ENCODE peak calls at places on chromosomes 2 and 18, in four cellular contexts. One of them, this sample, is unnamed.

GRCh38 chr2:10414000-10414451 is 34.1 kb downstream of the ODC1 start:
- DNase-seq in AG08396: peak
- DNase-seq in body of pancreas: peak
- DNase-seq in left colon: peak
- DNase-seq in this sample: no peak

GRCh38 chr2:25234756-25235155 is 66.4 kb upstream of the POMC start:
- DNase-seq in left colon: no peak
- DNase-seq in body of pancreas: no peak
- DNase-seq in AG08396: no peak
- DNase-seq in this sample: no peak

GRCh38 chr2:7034313-7034712 is 117.1 kb downstream of the RNF144A start:
- DNase-seq in AG08396: no peak
- DNase-seq in left colon: no peak
- DNase-seq in body of pancreas: peak
- DNase-seq in this sample: no peak

GRCh38 chr2:9154061-9154460 is 52.6 kb upstream of the ASAP2 start:
- DNase-seq in left colon: no peak
- DNase-seq in AG08396: no peak
- DNase-seq in body of pancreas: no peak
- DNase-seq in this sample: no peak

GRCh38 chr2:176535480-176536113 is 266.4 kb downstream of the MTX2 start:
- DNase-seq in left colon: no peak
- DNase-seq in AG08396: no peak
- DNase-seq in body of pancreas: no peak
- DNase-seq in this sample: no peak

GRCh38 chr2:203893386-203893785 is 25.8 kb downstream of the CTLA4 start:
- DNase-seq in left colon: no peak
- DNase-seq in AG08396: no peak
- DNase-seq in body of pancreas: no peak
- DNase-seq in this sample: no peak

GRCh38 chr18:12393998-12394397 is 13.7 kb upstream of the PRELID3A start:
- DNase-seq in body of pancreas: no peak
- DNase-seq in AG08396: no peak
- DNase-seq in left colon: peak
- DNase-seq in this sample: no peak

GRCh38 chr2:98324181-98324580 is 22.1 kb upstream of the CNGA3 start:
- DNase-seq in left colon: no peak
- DNase-seq in body of pancreas: no peak
- DNase-seq in AG08396: no peak
- DNase-seq in this sample: no peak

GRCh38 chr18:27656167-27656778 is 471.2 kb upstream of the CHST9 start:
- DNase-seq in body of pancreas: no peak
- DNase-seq in left colon: no peak
- DNase-seq in AG08396: no peak
- DNase-seq in this sample: no peak

GRCh38 chr18:49976810-49977209 is 163.5 kb upstream of the ACAA2 start:
- DNase-seq in body of pancreas: no peak
- DNase-seq in AG08396: no peak
- DNase-seq in left colon: no peak
- DNase-seq in this sample: no peak

GRCh38 chr2:201969241-201969937 is 64.3 kb upstream of the FZD7 start:
- DNase-seq in AG08396: no peak
- DNase-seq in left colon: no peak
- DNase-seq in body of pancreas: no peak
- DNase-seq in this sample: no peak

GRCh38 chr2:140508756-140509155 is 1622.1 kb downstream of the LRP1B start:
- DNase-seq in AG08396: no peak
- DNase-seq in body of pancreas: no peak
- DNase-seq in left colon: no peak
- DNase-seq in this sample: no peak

GRCh38 chr2:240790370-240791210 is 29.4 kb downstream of the KIF1A start:
- DNase-seq in left colon: no peak
- DNase-seq in body of pancreas: no peak
- DNase-seq in AG08396: no peak
- DNase-seq in this sample: no peak

GRCh38 chr2:36408198-36408703 is 52.7 kb downstream of the CRIM1 start:
- DNase-seq in body of pancreas: no peak
- DNase-seq in left colon: no peak
- DNase-seq in AG08396: peak
- DNase-seq in this sample: no peak

GRCh38 chr2:126803422-126803775 is 95.3 kb upstream of the TEX51 start:
- DNase-seq in left colon: no peak
- DNase-seq in AG08396: no peak
- DNase-seq in body of pancreas: no peak
- DNase-seq in this sample: no peak

GRCh38 chr2:29184531-29184930 is 69.3 kb downstream of the CLIP4 start:
- DNase-seq in left colon: no peak
- DNase-seq in AG08396: no peak
- DNase-seq in body of pancreas: no peak
- DNase-seq in this sample: no peak

GRCh38 chr2:168152902-168153301 is 94.5 kb downstream of the STK39 start:
- DNase-seq in left colon: no peak
- DNase-seq in AG08396: no peak
- DNase-seq in body of pancreas: no peak
- DNase-seq in this sample: no peak

GRCh38 chr2:20052229-20052871 is 922 bp upstream of the LAPTM4A start:
- DNase-seq in left colon: no peak
- DNase-seq in AG08396: no peak
- DNase-seq in body of pancreas: no peak
- DNase-seq in this sample: peak

GRCh38 chr2:44880125-44880483 is 61.4 kb upstream of the SIX3 start:
- DNase-seq in body of pancreas: no peak
- DNase-seq in AG08396: no peak
- DNase-seq in left colon: no peak
- DNase-seq in this sample: no peak

GRCh38 chr18:13624563-13625237 is 101.7 kb downstream of the FAM210A start:
- DNase-seq in body of pancreas: no peak
- DNase-seq in AG08396: no peak
- DNase-seq in left colon: no peak
- DNase-seq in this sample: no peak

GRCh38 chr18:39558658-39559057 is 1993.1 kb upstream of the CELF4 start:
- DNase-seq in left colon: no peak
- DNase-seq in body of pancreas: no peak
- DNase-seq in AG08396: no peak
- DNase-seq in this sample: no peak

GRCh38 chr2:128618642-128619041 is 300.0 kb upstream of the HS6ST1 start:
- DNase-seq in left colon: no peak
- DNase-seq in body of pancreas: no peak
- DNase-seq in AG08396: no peak
- DNase-seq in this sample: no peak

GRCh38 chr2:88845772-88846661 is 154.5 kb downstream of the RPIA start:
- DNase-seq in body of pancreas: no peak
- DNase-seq in left colon: no peak
- DNase-seq in AG08396: no peak
- DNase-seq in this sample: no peak

GRCh38 chr18:12373771-12374116 is 3.3 kb downstream of the AFG3L2 start:
- DNase-seq in body of pancreas: no peak
- DNase-seq in AG08396: no peak
- DNase-seq in left colon: peak
- DNase-seq in this sample: no peak

GRCh38 chr18:74114206-74114605 is 33.4 kb downstream of the FBXO15 start:
- DNase-seq in body of pancreas: no peak
- DNase-seq in AG08396: no peak
- DNase-seq in left colon: no peak
- DNase-seq in this sample: no peak

GRCh38 chr2:105521176-105521575 is 122.3 kb upstream of the FHL2 start:
- DNase-seq in left colon: no peak
- DNase-seq in AG08396: peak
- DNase-seq in body of pancreas: no peak
- DNase-seq in this sample: no peak

GRCh38 chr18:23291456-23292205 is 156.3 kb downstream of the CABLES1 start:
- DNase-seq in body of pancreas: no peak
- DNase-seq in left colon: no peak
- DNase-seq in AG08396: no peak
- DNase-seq in this sample: no peak

GRCh38 chr2:230218411-230218810 is 1.4 kb downstream of the SP110 start:
- DNase-seq in left colon: no peak
- DNase-seq in AG08396: no peak
- DNase-seq in body of pancreas: no peak
- DNase-seq in this sample: no peak